ENCODE peak calls at places on chromosome 15, in five cellular contexts. S is iris pigment epithelial cell, T is T-helper 1 cell, C is LoVo, A is GM13976. W is an unnamed sample.

GRCh38 chr15:77419050-77419835 is 661 bp downstream of the PEAK1 start:
- DNase-seq in C (peak), T (peak), A (peak), S (peak), W (peak)

GRCh38 chr15:68315495-68316007 is 38.0 kb downstream of the FEM1B start:
- DNase-seq in T (no peak), C (no peak), S (no peak), A (no peak), W (no peak)

GRCh38 chr15:71747128-71748083 is 62.9 kb upstream of the NR2E3 start:
- DNase-seq in S (peak), T (no peak), A (no peak), C (peak), W (peak)

GRCh38 chr15:57747206-57747605 is 40.7 kb downstream of the POLR2M start:
- DNase-seq in A (no peak), C (no peak), S (peak), T (peak), W (peak)

GRCh38 chr15:99967841-99968371 is 234.7 kb upstream of the LYSMD4 start:
- DNase-seq in T (no peak), S (no peak), A (no peak), C (peak), W (no peak)

GRCh38 chr15:65339926-65340325 is 35.4 kb downstream of the RNU5B-1 start:
- DNase-seq in A (no peak), C (no peak), S (no peak), T (no peak), W (no peak)

GRCh38 chr15:70096975-70097336 is 761 bp downstream of the TLE3 start:
- DNase-seq in A (no peak), C (no peak), T (no peak), S (no peak), W (no peak)

GRCh38 chr15:80530737-80531365 is 126.7 kb downstream of the ARNT2 start:
- DNase-seq in C (no peak), T (no peak), A (no peak), S (no peak), W (peak)

GRCh38 chr15:45093622-45094357 is 20.2 kb downstream of the DUOX2 start:
- DNase-seq in C (no peak), S (no peak), A (peak), T (no peak), W (no peak)

GRCh38 chr15:57167821-57168395 is 208.4 kb upstream of the CGNL1 start:
- DNase-seq in S (no peak), A (no peak), C (no peak), T (no peak), W (no peak)

GRCh38 chr15:85692873-85693272 is 101.9 kb downstream of the KLHL25 start:
- DNase-seq in T (peak), A (no peak), C (no peak), S (no peak), W (no peak)

GRCh38 chr15:101723161-101723873 is 956 bp downstream of the TARS3 start:
- DNase-seq in A (peak), T (peak), S (peak), C (no peak), W (peak)

GRCh38 chr15:62928242-62928995 is 114.1 kb upstream of the TPM1 start:
- DNase-seq in C (no peak), T (no peak), S (peak), A (no peak), W (peak)

GRCh38 chr15:92656089-92656488 is 514 bp upstream of the FAM174B start:
- DNase-seq in S (no peak), T (no peak), A (no peak), C (no peak), W (no peak)

GRCh38 chr15:31405200-31405929 is 78.7 kb downstream of the KLF13 start:
- DNase-seq in A (no peak), C (peak), S (peak), T (no peak), W (peak)

GRCh38 chr15:72968531-72968922 is 83.7 kb upstream of the NEO1 start:
- DNase-seq in S (peak), T (no peak), A (no peak), C (peak), W (no peak)

GRCh38 chr15:40108061-40108854 is 421 bp downstream of the BMF start:
- DNase-seq in C (no peak), A (peak), T (no peak), S (peak), W (peak)

GRCh38 chr15:94205366-94205765 is 26.0 kb upstream of the MCTP2 start:
- DNase-seq in C (no peak), A (no peak), T (no peak), S (no peak), W (peak)

GRCh38 chr15:27951191-27951890 is 147.8 kb downstream of the OCA2 start:
- DNase-seq in T (no peak), S (no peak), A (no peak), C (no peak), W (no peak)

GRCh38 chr15:45180648-45181436 is 6.9 kb downstream of the SHF start:
- DNase-seq in T (no peak), S (no peak), C (no peak), A (no peak), W (no peak)

GRCh38 chr15:98548172-98548971 is 100.0 kb upstream of the IGF1R start:
- DNase-seq in S (peak), C (peak), T (peak), A (no peak), W (peak)

GRCh38 chr15:88619796-88620195 is 1.3 kb upstream of the AEN start:
- DNase-seq in T (no peak), S (no peak), A (no peak), C (no peak), W (no peak)

GRCh38 chr15:43132830-43133428 is 457 bp upstream of the TMEM62 start:
- DNase-seq in C (no peak), T (no peak), A (no peak), S (no peak), W (no peak)

GRCh38 chr15:70098461-70099166 is 897 bp upstream of the TLE3 start:
- DNase-seq in A (no peak), T (peak), S (peak), C (peak), W (peak)

GRCh38 chr15:44441095-44441501 is 13.7 kb downstream of the CTDSPL2 start:
- DNase-seq in S (no peak), A (no peak), C (no peak), T (no peak), W (no peak)

GRCh38 chr15:45648521-45649200 is 13.8 kb downstream of the SQOR start:
- DNase-seq in A (no peak), S (peak), C (peak), T (no peak), W (peak)

GRCh38 chr15:80787238-80787805 is 8.2 kb downstream of the CEMIP start:
- DNase-seq in C (no peak), A (no peak), T (no peak), S (no peak), W (no peak)

GRCh38 chr15:88539441-88539840 is 7.0 kb downstream of the DET1 start:
- DNase-seq in C (no peak), T (no peak), A (no peak), S (no peak), W (peak)

GRCh38 chr15:67127925-67128324 is 62.5 kb downstream of the SMAD3 start:
- DNase-seq in T (peak), S (peak), C (no peak), A (no peak), W (peak)

GRCh38 chr15:49047456-49047855 is 1.2 kb upstream of the SECISBP2L start:
- DNase-seq in A (no peak), T (no peak), S (no peak), C (no peak), W (no peak)

GRCh38 chr15:87961851-87962816 is 294.4 kb downstream of the NTRK3 start:
- DNase-seq in A (no peak), S (no peak), T (no peak), C (no peak), W (no peak)

GRCh38 chr15:60815321-60815720 is 336.4 kb upstream of the ICE2 start:
- DNase-seq in T (no peak), S (no peak), C (no peak), A (no peak), W (no peak)

GRCh38 chr15:89669309-89669865 is 9.8 kb downstream of the PLIN1 start:
- DNase-seq in S (no peak), A (peak), T (no peak), C (no peak), W (no peak)

GRCh38 chr15:62631325-62631724 is 411.2 kb upstream of the TPM1 start:
- DNase-seq in C (no peak), A (no peak), T (no peak), S (no peak), W (no peak)

GRCh38 chr15:63848881-63849551 is 15.3 kb upstream of the HERC1 start:
- DNase-seq in T (no peak), S (no peak), C (no peak), A (no peak), W (no peak)

W was measured in fibroblast of villous mesenchyme.